ENCODE peak calls at places on chromosomes 7 and 10, in six cellular contexts. T is activated effector memory CD4-positive, alpha-beta T cell treated with anti-CD3 and anti-CD28 coated beads, Interleukin-2, amount 50 U/mL, for 16 hours; J is HEK293T; I is NCI-H82; Q is iPS-NIHi11; N is M059J. A is an unnamed sample.
A peak's percentile ranks its signal among the peaks of the same experiment; 100 is the strongest.

GRCh38 chr7:80478683-80479082 is 33.2 kb downstream of the GNAT3 start:
- DNase-seq in N (peak; percentile 89), Q (no peak), J (no peak), T (no peak), I (peak; percentile 3), A (no peak)

GRCh38 chr10:1173091-1173490 is 116.9 kb downstream of the WDR37 start:
- DNase-seq in I (no peak), Q (no peak), T (no peak), N (no peak), J (no peak), A (no peak)

GRCh38 chr7:85997515-85997914 is 646.2 kb upstream of the GRM3 start:
- DNase-seq in I (no peak), J (no peak), N (no peak), Q (no peak), T (no peak), A (no peak)

GRCh38 chr10:7417103-7417623 is 6.3 kb upstream of the SFMBT2 start:
- DNase-seq in N (peak; percentile 40), I (no peak), J (no peak), Q (no peak), T (no peak), A (no peak)

GRCh38 chr10:52682766-52683165 is 89.8 kb downstream of the MBL2 start:
- DNase-seq in T (no peak), I (no peak), Q (peak; percentile 12), J (no peak), N (peak; percentile 38), A (no peak)

GRCh38 chr7:45973725-45974532 is 52.9 kb upstream of the IGFBP3 start:
- DNase-seq in N (peak; percentile 66), T (no peak), J (no peak), Q (no peak), I (no peak), A (no peak)

GRCh38 chr7:1758417-1758858 is 88.4 kb downstream of the ELFN1 start:
- DNase-seq in I (peak; percentile 79), T (peak; percentile 66), N (peak; percentile 53), Q (peak; percentile 67), J (peak; percentile 56), A (peak; percentile 7)

GRCh38 chr7:128804472-128804871 is 12.7 kb downstream of the CCDC136 start:
- DNase-seq in Q (peak; percentile 30), T (no peak), I (no peak), N (no peak), J (no peak), A (no peak)

GRCh38 chr7:26153823-26154783 is 2.1 kb downstream of the NFE2L3 start:
- DNase-seq in N (peak; percentile 67), T (peak; percentile 76), J (no peak), Q (peak; percentile 71), I (peak; percentile 26), A (no peak)